ENCODE peak calls at places on chromosome 19, in eight cellular contexts. A is endothelial cell of umbilical vein, Q is HCT116, S is H1, L is SK-N-SH, R is K562, J is GM12878, U is HepG2. O is an unnamed sample.

GRCh38 chr19:29587518-29587986 is 18.5 kb upstream of the POP4 start:
- DNase-seq in R (no peak), A (no peak), J (peak), S (no peak), L (no peak), Q (no peak), U (no peak), O (no peak)

GRCh38 chr19:21126078-21126477 is 15.8 kb upstream of the ZNF431 start:
- DNase-seq in A (no peak), S (no peak), J (no peak), R (no peak), Q (no peak), U (no peak), L (no peak), O (no peak)

GRCh38 chr19:51016798-51017683 is 2.5 kb downstream of the KLK10 start:
- DNase-seq in Q (peak), S (peak), J (no peak), R (peak), A (peak), L (peak), U (peak), O (no peak)

GRCh38 chr19:50723069-50723468 is at the start of gene CLEC11A:
- DNase-seq in A (no peak), R (no peak), Q (no peak), U (no peak), S (no peak), J (no peak), L (no peak), O (no peak)

GRCh38 chr19:4284176-4284958 is 5.3 kb downstream of the SHD start:
- DNase-seq in J (no peak), A (no peak), S (peak), U (peak), R (peak), L (peak), Q (peak), O (no peak)

GRCh38 chr19:51002542-51003311 is 1.3 kb upstream of the KLK8 start:
- DNase-seq in R (peak), A (no peak), Q (peak), U (no peak), J (no peak), L (peak), S (peak), O (no peak)

GRCh38 chr19:1880611-1881392 is 4.5 kb downstream of the ABHD17A start:
- DNase-seq in Q (no peak), L (no peak), R (no peak), U (no peak), A (no peak), J (no peak), S (no peak), O (no peak)

GRCh38 chr19:3028305-3029069 is 593 bp downstream of the TLE2 start:
- DNase-seq in Q (no peak), A (no peak), S (peak), U (no peak), R (no peak), L (no peak), J (no peak), O (no peak)

GRCh38 chr19:30898353-30899103 is 450.7 kb downstream of the TSHZ3 start:
- DNase-seq in S (no peak), Q (no peak), L (no peak), R (no peak), U (no peak), J (no peak), A (no peak), O (no peak)

GRCh38 chr19:11530432-11530831 is 1.5 kb upstream of the ECSIT start:
- DNase-seq in A (peak), U (peak), L (peak), Q (peak), S (peak), R (peak), J (no peak), O (no peak)

GRCh38 chr19:19488041-19488874 is 27.1 kb downstream of the TSSK6 start:
- DNase-seq in Q (no peak), S (no peak), J (no peak), R (peak), L (peak), U (no peak), A (peak), O (peak)

GRCh38 chr19:1088419-1089066 is 6.6 kb downstream of the POLR2E start:
- DNase-seq in J (no peak), U (no peak), R (no peak), Q (no peak), A (no peak), S (no peak), L (no peak), O (no peak)

GRCh38 chr19:57872450-57872849 is 16.4 kb downstream of the ZNF814 start:
- DNase-seq in Q (no peak), U (no peak), J (no peak), A (no peak), L (no peak), S (no peak), R (no peak), O (no peak)

GRCh38 chr19:17103177-17103576 is 27.6 kb downstream of the MYO9B start:
- DNase-seq in L (peak), A (peak), J (no peak), U (peak), S (peak), R (peak), Q (peak), O (no peak)

GRCh38 chr19:3608750-3609322 is 2.2 kb upstream of the TBXA2R start:
- DNase-seq in J (no peak), Q (no peak), L (no peak), R (peak), S (no peak), A (peak), U (no peak), O (no peak)

GRCh38 chr19:29682236-29682895 is 17.1 kb downstream of the PLEKHF1 start:
- DNase-seq in J (no peak), L (no peak), Q (no peak), U (no peak), R (no peak), S (no peak), A (no peak), O (no peak)

GRCh38 chr19:38055040-38055439 is 148.0 kb downstream of the SIPA1L3 start:
- DNase-seq in A (no peak), R (no peak), U (no peak), S (peak), Q (no peak), L (no peak), J (no peak), O (no peak)

GRCh38 chr19:32200312-32201038 is 144.9 kb upstream of the ZNF507 start:
- DNase-seq in R (no peak), J (no peak), S (peak), A (no peak), L (no peak), Q (no peak), U (no peak), O (no peak)

GRCh38 chr19:1000095-1000494 is at the start of gene GRIN3B:
- DNase-seq in A (peak), R (peak), L (peak), Q (peak), S (peak), J (no peak), U (peak), O (no peak)

GRCh38 chr19:44277331-44277730 is 17.6 kb downstream of the ZNF233 start:
- DNase-seq in S (no peak), U (no peak), R (no peak), A (no peak), L (no peak), J (no peak), Q (no peak), O (no peak)

GRCh38 chr19:16571283-16571682 is 932 bp downstream of the SLC35E1 start:
- DNase-seq in J (no peak), R (no peak), U (peak), A (peak), Q (no peak), S (no peak), L (no peak), O (no peak)

GRCh38 chr19:47111081-47111589 is 2.4 kb downstream of the ZC3H4 start:
- DNase-seq in L (peak), A (peak), R (no peak), S (no peak), Q (no peak), J (no peak), U (no peak), O (no peak)

GRCh38 chr19:47754206-47755064 is 9.1 kb downstream of the NOP53 start:
- DNase-seq in J (no peak), S (no peak), R (no peak), Q (no peak), A (no peak), U (no peak), L (no peak), O (no peak)

GRCh38 chr19:2138061-2138728 is 13.2 kb downstream of the AP3D1 start:
- DNase-seq in S (no peak), Q (no peak), L (no peak), A (no peak), J (no peak), R (no peak), U (no peak), O (no peak)

GRCh38 chr19:48111280-48111679 is 663 bp upstream of the PLA2G4C start:
- DNase-seq in U (no peak), J (no peak), L (no peak), Q (no peak), A (no peak), R (no peak), S (no peak), O (no peak)

GRCh38 chr19:54415901-54416621 is 797 bp downstream of the TTYH1 start:
- DNase-seq in Q (no peak), R (peak), S (peak), A (no peak), J (no peak), L (no peak), U (no peak), O (no peak)

GRCh38 chr19:2722541-2723344 is 1.6 kb upstream of the DIRAS1 start:
- DNase-seq in J (no peak), U (no peak), Q (no peak), L (peak), A (no peak), R (peak), S (no peak), O (no peak)

GRCh38 chr19:579111-579841 is 6.9 kb downstream of the BSG start:
- DNase-seq in U (no peak), Q (no peak), L (no peak), J (no peak), S (no peak), R (no peak), A (no peak), O (no peak)

GRCh38 chr19:4744451-4745170 is 21.0 kb upstream of the DPP9 start:
- DNase-seq in J (no peak), S (no peak), Q (no peak), U (no peak), L (no peak), A (peak), R (peak), O (no peak)

GRCh38 chr19:20503536-20503935 is 62.0 kb downstream of the ZNF737 start:
- DNase-seq in S (no peak), Q (no peak), J (no peak), U (no peak), L (no peak), R (no peak), A (no peak), O (no peak)

GRCh38 chr19:8001995-8002849 is 3.2 kb downstream of the ELAVL1 start:
- DNase-seq in R (peak), J (peak), U (peak), L (peak), S (peak), A (peak), Q (peak), O (no peak)

DNA sequence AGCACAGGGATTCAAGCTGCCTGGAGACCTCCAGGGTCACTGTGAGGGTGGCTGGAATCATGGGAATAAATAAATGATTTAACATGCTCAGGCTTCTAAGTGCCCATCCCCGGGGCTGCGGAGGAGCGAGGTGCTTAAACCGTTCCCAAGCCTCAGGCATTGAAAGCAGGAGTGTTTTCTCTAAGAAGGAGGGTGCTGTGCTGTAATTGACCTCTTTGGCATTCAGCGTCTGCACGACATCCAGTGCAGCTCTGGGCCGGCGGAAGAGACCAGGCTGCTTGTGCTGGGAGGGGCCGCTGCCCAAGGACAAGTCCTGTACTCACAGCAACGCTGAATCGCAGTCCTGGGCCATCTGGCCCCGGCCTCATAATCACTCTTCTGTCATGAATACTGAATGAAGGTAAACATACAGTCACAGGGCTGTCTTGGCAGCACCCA is 24.9 kb downstream of the GPR42 start:
- DNase-seq in A (no peak), Q (no peak), S (no peak), R (no peak), J (no peak), L (peak), U (peak), O (no peak)
- TF ChIP-seq POLR2AphosphoS5 in A (no peak), Q (no peak), S (no peak), R (no peak), J (no peak), L (no peak), U (no peak), O (no peak)

GRCh38 chr19:41478875-41479756 is 36.2 kb downstream of the ERICH4 start:
- DNase-seq in J (no peak), U (no peak), S (no peak), R (no peak), A (peak), Q (no peak), L (no peak), O (no peak)
- H3K9ac ChIP-seq in J (no peak), U (no peak), S (no peak), R (no peak), A (peak), Q (no peak), L (no peak), O (no peak)

GRCh38 chr19:6719540-6719861 is 949 bp downstream of the C3 start:
- DNase-seq in A (no peak), Q (no peak), L (no peak), J (no peak), U (no peak), S (no peak), R (no peak), O (no peak)

GRCh38 chr19:6721113-6721474 is 644 bp upstream of the C3 start:
- DNase-seq in A (no peak), R (no peak), S (no peak), U (no peak), Q (no peak), J (no peak), L (no peak), O (no peak)

GRCh38 chr19:6719992-6720368 is 470 bp downstream of the C3 start:
- DNase-seq in R (no peak), L (no peak), Q (no peak), A (no peak), S (no peak), U (no peak), J (no peak), O (no peak)

GRCh38 chr19:6721773-6722172 is 1.3 kb upstream of the C3 start:
- DNase-seq in S (no peak), J (no peak), U (no peak), Q (no peak), R (no peak), L (no peak), A (no peak), O (no peak)

DNA sequence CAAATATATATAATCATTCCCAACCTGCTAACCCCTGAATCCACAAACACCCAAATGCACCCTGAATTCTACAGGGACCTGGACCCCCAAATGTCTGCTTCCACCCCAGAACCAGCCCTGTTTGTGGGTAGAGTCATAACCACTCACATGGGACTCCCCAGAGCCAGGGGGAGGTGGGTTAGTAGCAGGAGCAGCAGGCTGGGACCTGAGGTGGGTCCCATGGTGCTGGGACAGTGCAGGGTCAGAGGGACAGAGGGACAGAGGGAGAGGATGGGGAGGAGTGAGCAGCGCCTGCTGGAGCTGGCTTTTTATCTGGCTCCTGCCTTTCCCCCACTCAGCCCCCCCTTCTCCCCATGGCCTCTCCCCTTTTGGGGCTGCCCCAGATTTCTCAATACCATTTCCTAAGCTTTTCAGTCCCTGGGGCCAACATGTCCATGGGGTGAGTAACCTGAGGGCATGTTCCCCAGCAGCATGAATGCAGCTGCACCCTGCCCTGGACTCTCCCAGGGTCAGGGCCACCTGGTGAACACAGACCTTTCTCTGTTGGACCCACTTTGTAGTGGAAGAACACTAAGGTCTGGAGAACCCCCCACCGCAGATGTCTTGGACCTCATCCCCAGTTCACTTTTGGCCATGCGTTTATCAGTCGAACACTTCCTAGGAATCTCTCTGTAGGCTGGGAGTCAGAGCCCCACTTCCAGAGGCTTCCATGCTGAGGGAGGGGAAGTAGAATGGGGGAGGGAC is at the start of gene C3:
- DNase-seq in U (peak), R (no peak), J (no peak), L (no peak), S (no peak), Q (no peak), A (no peak), O (no peak)
- H3K4me3 ChIP-seq in U (peak), R (no peak), J (peak), L (no peak), S (no peak), Q (no peak), A (no peak), O (no peak)

GRCh38 chr19:49168421-49168820 is 10.8 kb downstream of the TRPM4 start:
- DNase-seq in A (no peak), J (no peak), R (no peak), S (no peak), U (no peak), L (no peak), Q (no peak), O (no peak)

GRCh38 chr19:49167857-49168409 is 10.3 kb downstream of the TRPM4 start:
- DNase-seq in L (no peak), U (no peak), R (no peak), S (no peak), J (no peak), Q (no peak), A (no peak), O (no peak)

DNA sequence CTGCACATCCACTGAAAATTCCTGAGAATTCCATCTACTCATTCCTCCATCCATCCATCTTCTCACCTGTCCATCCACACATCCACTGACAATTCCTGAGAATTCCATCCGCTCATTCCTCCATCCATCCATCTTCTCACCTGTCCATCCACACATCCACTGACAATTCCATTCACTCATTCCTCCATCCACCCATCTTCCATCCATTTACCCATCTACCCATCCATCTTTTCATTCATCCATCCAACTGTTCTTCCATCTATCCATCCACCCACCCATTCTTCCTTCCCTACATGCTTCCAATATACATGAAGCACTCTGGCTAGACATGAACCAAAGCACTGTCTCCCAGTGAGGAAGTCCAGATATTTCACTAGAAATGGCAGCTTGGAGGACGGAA is 15.6 kb downstream of the TRPM4 start:
- DNase-seq in Q (no peak), A (no peak), U (no peak), S (no peak), L (no peak), J (no peak), R (no peak), O (no peak)
- TF ChIP-seq POLR2AphosphoS5 in Q (no peak), A (no peak), U (no peak), S (no peak), L (no peak), J (no peak), R (no peak), O (no peak)

GRCh38 chr19:10105241-10106099 is 692 bp upstream of the PPAN start:
- DNase-seq in A (no peak), J (peak), L (no peak), S (no peak), U (no peak), Q (no peak), R (peak), O (no peak)
- H3K9ac ChIP-seq in A (no peak), J (peak), L (no peak), S (no peak), U (no peak), Q (peak), R (peak), O (no peak)

GRCh38 chr19:13057744-13058143 is 44.9 kb downstream of the LYL1 start:
- DNase-seq in R (no peak), L (no peak), U (no peak), A (peak), J (no peak), Q (no peak), S (no peak), O (no peak)

GRCh38 chr19:13054605-13055212 is 47.9 kb downstream of the LYL1 start:
- DNase-seq in J (no peak), U (no peak), S (no peak), R (no peak), L (no peak), A (no peak), Q (no peak), O (no peak)

GRCh38 chr19:13055213-13056051 is 47.2 kb downstream of the LYL1 start:
- DNase-seq in L (peak), A (peak), Q (no peak), U (no peak), S (peak), R (no peak), J (no peak), O (no peak)

GRCh38 chr19:13057147-13057572 is 45.5 kb downstream of the LYL1 start:
- DNase-seq in A (peak), S (no peak), U (peak), Q (no peak), R (no peak), L (no peak), J (no peak), O (no peak)

DNA sequence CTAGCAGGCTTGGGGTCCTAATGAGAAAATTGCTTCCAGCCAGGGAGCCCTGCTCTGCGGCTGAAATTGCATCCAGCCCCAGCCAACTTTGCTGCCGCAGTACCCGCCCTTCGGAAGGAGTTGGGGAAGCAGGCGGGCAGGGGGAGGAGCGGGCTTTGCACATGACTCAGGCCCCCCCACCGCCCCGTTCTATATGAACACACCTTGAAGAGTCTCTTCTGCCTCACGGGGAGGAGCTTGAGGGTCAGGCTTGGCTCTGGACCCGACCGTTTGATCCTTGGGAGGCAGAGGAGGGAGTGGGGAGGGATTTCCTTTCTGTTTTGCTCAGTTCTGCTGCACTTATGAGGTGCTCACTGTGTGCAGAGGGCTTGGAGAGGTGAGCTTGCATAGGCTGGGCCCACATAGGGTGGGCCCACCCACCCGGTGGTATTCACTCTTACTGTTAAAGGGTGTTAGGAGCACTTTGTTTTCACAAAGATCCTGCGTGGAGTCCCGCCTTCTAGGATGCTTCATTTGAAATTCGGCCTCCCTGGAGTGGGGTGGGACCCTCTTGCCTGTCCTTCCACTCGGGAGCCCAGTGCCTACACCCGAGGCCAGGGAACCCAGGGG is 46.5 kb downstream of the LYL1 start:
- DNase-seq in A (no peak), U (no peak), J (no peak), Q (peak), R (no peak), L (peak), S (peak), O (no peak)
- H3K4me3 ChIP-seq in A (no peak), U (no peak), J (no peak), Q (peak), R (no peak), L (peak), S (peak), O (peak)

O was measured in SK-N-MC.